ENCODE peak calls at places on chromosomes 6 and 20, in five cellular contexts. H, F, V, D and X are unnamed samples.

GRCh38 chr6:168711049-168711640 is 270.2 kb downstream of the SMOC2 start:
- DNase-seq in H (no peak), F (no peak), V (no peak), D (no peak), X (no peak)

GRCh38 chr6:167968091-167968490 is 29.4 kb upstream of the KIF25 start:
- DNase-seq in H (no peak), F (no peak), V (no peak), D (no peak), X (peak; percentile 31)

GRCh38 chr20:10558635-10559187 is 115.1 kb downstream of the JAG1 start:
- DNase-seq in H (peak; percentile 95), F (no peak), V (peak; percentile 51), D (no peak), X (peak; percentile 92)

GRCh38 chr6:27053738-27054137 is 193.8 kb upstream of the PRSS16 start:
- DNase-seq in H (no peak), F (no peak), V (no peak), D (no peak), X (no peak)

GRCh38 chr6:132023490-132023889 is 72.3 kb upstream of the CCN2 start:
- DNase-seq in H (peak; percentile 8), F (no peak), V (no peak), D (no peak), X (peak; percentile 7)

GRCh38 chr6:90000864-90001731 is 106.8 kb downstream of the GJA10 start:
- DNase-seq in H (no peak), F (no peak), V (no peak), D (no peak), X (peak; percentile 50)

GRCh38 chr6:133083248-133083967 is 157.7 kb upstream of the EYA4 start:
- DNase-seq in H (no peak), F (no peak), V (no peak), D (no peak), X (no peak)

GRCh38 chr6:157148391-157149323 is 174.7 kb downstream of the TMEM242 start:
- DNase-seq in H (peak; percentile 97), F (no peak), V (peak; percentile 77), D (no peak), X (peak; percentile 88)

GRCh38 chr20:37990571-37991151 is 42.6 kb downstream of the TTI1 start:
- DNase-seq in H (peak; percentile 68), F (no peak), V (no peak), D (no peak), X (peak; percentile 98)

GRCh38 chr6:127100510-127101140 is 17.8 kb upstream of the RSPO3 start:
- DNase-seq in H (peak; percentile 48), F (no peak), V (no peak), D (peak; percentile 18), X (peak; percentile 16)

GRCh38 chr6:23533954-23534725 is 591.9 kb upstream of the NRSN1 start:
- DNase-seq in H (no peak), F (no peak), V (no peak), D (no peak), X (peak; percentile 35)

GRCh38 chr6:3318226-3318625 is 59.5 kb downstream of the PSMG4 start:
- DNase-seq in H (no peak), F (no peak), V (no peak), D (no peak), X (no peak)

GRCh38 chr6:42745083-42745637 is 743 bp downstream of the TBCC start:
- DNase-seq in H (peak; percentile 31), F (no peak), V (no peak), D (no peak), X (no peak)

GRCh38 chr20:33443006-33443511 is 504 bp downstream of the SNTA1 start:
- DNase-seq in H (no peak), F (no peak), V (no peak), D (no peak), X (no peak)

GRCh38 chr6:122800906-122801305 is 11.8 kb downstream of the SMPDL3A start:
- DNase-seq in H (no peak), F (no peak), V (no peak), D (no peak), X (no peak)

GRCh38 chr6:105014448-105014847 is 57.5 kb downstream of the LIN28B start:
- DNase-seq in H (no peak), F (no peak), V (no peak), D (no peak), X (no peak)

GRCh38 chr6:124795879-124796838 is 166.1 kb upstream of the RNF217 start:
- DNase-seq in H (peak; percentile 35), F (no peak), V (peak; percentile 6), D (no peak), X (peak; percentile 18)

GRCh38 chr6:163651910-163652309 is 237.4 kb downstream of the QKI start:
- DNase-seq in H (no peak), F (no peak), V (peak; percentile 14), D (no peak), X (no peak)

GRCh38 chr6:113437571-113437970 is 419.6 kb upstream of the MARCKS start:
- DNase-seq in H (no peak), F (no peak), V (no peak), D (no peak), X (peak; percentile 9)

GRCh38 chr20:35339007-35339406 is 46.8 kb upstream of the FAM83C start:
- DNase-seq in H (peak; percentile 78), F (no peak), V (peak; percentile 75), D (no peak), X (peak; percentile 88)

GRCh38 chr6:70396163-70396562 is 17.1 kb upstream of the FAM135A start:
- DNase-seq in H (no peak), F (no peak), V (no peak), D (no peak), X (no peak)

GRCh38 chr20:5504061-5504739 is 187.4 kb upstream of the PROKR2 start:
- DNase-seq in H (peak; percentile 53), F (no peak), V (peak; percentile 10), D (no peak), X (no peak)

GRCh38 chr6:35258858-35259193 is 709 bp upstream of the ZNF76 start:
- DNase-seq in H (peak; percentile 58), F (no peak), V (no peak), D (no peak), X (no peak)

GRCh38 chr20:13302647-13303425 is 81.8 kb downstream of the ISM1 start:
- DNase-seq in H (peak; percentile 34), F (no peak), V (no peak), D (no peak), X (peak; percentile 73)

GRCh38 chr6:18640134-18640533 is 253.0 kb downstream of the RNF144B start:
- DNase-seq in H (no peak), F (no peak), V (no peak), D (peak; percentile 14), X (no peak)

GRCh38 chr20:51190783-51191180 is 167.9 kb upstream of the KCNG1 start:
- DNase-seq in H (peak; percentile 67), F (no peak), V (no peak), D (no peak), X (no peak)

GRCh38 chr20:25290646-25291431 is 43.0 kb downstream of the PYGB start:
- DNase-seq in H (no peak), F (no peak), V (no peak), D (no peak), X (no peak)

GRCh38 chr20:49925901-49926454 is 10.2 kb upstream of the RNF114 start:
- DNase-seq in H (no peak), F (no peak), V (no peak), D (no peak), X (no peak)

GRCh38 chr6:155412335-155412734 is 43.3 kb downstream of the NOX3 start:
- DNase-seq in H (peak; percentile 44), F (no peak), V (no peak), D (no peak), X (no peak)

GRCh38 chr20:44745560-44746366 is at the start of gene KCNK15:
- DNase-seq in H (no peak), F (no peak), V (no peak), D (no peak), X (peak; percentile 16)

GRCh38 chr6:133681880-133682279 is 207.0 kb upstream of the TCF21 start:
- DNase-seq in H (no peak), F (no peak), V (no peak), D (no peak), X (no peak)

GRCh38 chr20:61117725-61118124 is 134.3 kb upstream of the CDH4 start:
- DNase-seq in H (no peak), F (no peak), V (peak; percentile 26), D (no peak), X (no peak)

GRCh38 chr6:122610690-122611455 is 668 bp downstream of the PKIB start:
- DNase-seq in H (peak; percentile 7), F (no peak), V (no peak), D (no peak), X (peak; percentile 69)

GRCh38 chr6:165986647-165987482 is 180.8 kb downstream of the TBXT start:
- DNase-seq in H (peak; percentile 54), F (no peak), V (no peak), D (no peak), X (no peak)

GRCh38 chr20:25254571-25254970 is 6.7 kb downstream of the PYGB start:
- DNase-seq in H (no peak), F (no peak), V (no peak), D (no peak), X (no peak)

GRCh38 chr20:48231253-48231652 is 446.0 kb upstream of the SULF2 start:
- DNase-seq in H (no peak), F (no peak), V (no peak), D (no peak), X (no peak)

GRCh38 chr6:122758927-122759334 is 20.6 kb upstream of the FABP7 start:
- DNase-seq in H (no peak), F (no peak), V (no peak), D (no peak), X (no peak)